ENCODE peak calls at places on chromosomes 4 and X, in ten cellular contexts. One of them, this sample, is unnamed.

GRCh38 chrX:27679281-27679680 is 89.1 kb downstream of the DCAF8L2 start:
- DNase-seq in NB4: peak
- DNase-seq in cardiac fibroblast: peak
- DNase-seq in uterus: no peak
- DNase-seq in lower lobe of right lung: no peak
- DNase-seq in fibroblast of pulmonary artery: peak
- DNase-seq in cardiac muscle cell: no peak
- DNase-seq in transverse colon: no peak
- DNase-seq in heart right ventricle: no peak
- DNase-seq in breast epithelium: no peak
- DNase-seq in this sample: no peak

GRCh38 chrX:2693123-2693438 is 2.0 kb downstream of the CD99 start:
- DNase-seq in uterus: no peak
- DNase-seq in NB4: no peak
- DNase-seq in fibroblast of pulmonary artery: no peak
- DNase-seq in transverse colon: no peak
- DNase-seq in cardiac fibroblast: no peak
- DNase-seq in lower lobe of right lung: no peak
- DNase-seq in heart right ventricle: no peak
- DNase-seq in breast epithelium: no peak
- DNase-seq in cardiac muscle cell: no peak
- DNase-seq in this sample: no peak

GRCh38 chrX:1393871-1394615 is 2.1 kb upstream of the SLC25A6 start:
- DNase-seq in NB4: no peak
- DNase-seq in fibroblast of pulmonary artery: no peak
- DNase-seq in heart right ventricle: no peak
- DNase-seq in cardiac muscle cell: no peak
- DNase-seq in cardiac fibroblast: no peak
- DNase-seq in lower lobe of right lung: peak
- DNase-seq in transverse colon: no peak
- DNase-seq in breast epithelium: no peak
- DNase-seq in uterus: no peak
- DNase-seq in this sample: no peak

GRCh38 chrX:147226801-147227200 is 412.3 kb upstream of the CXorf51A start:
- DNase-seq in lower lobe of right lung: no peak
- DNase-seq in breast epithelium: no peak
- DNase-seq in uterus: no peak
- DNase-seq in NB4: no peak
- DNase-seq in cardiac fibroblast: no peak
- DNase-seq in transverse colon: no peak
- DNase-seq in heart right ventricle: no peak
- DNase-seq in fibroblast of pulmonary artery: no peak
- DNase-seq in cardiac muscle cell: no peak
- DNase-seq in this sample: no peak

GRCh38 chr4:19386786-19387185 is 864.9 kb upstream of the SLIT2 start:
- DNase-seq in NB4: no peak
- DNase-seq in breast epithelium: no peak
- DNase-seq in cardiac muscle cell: no peak
- DNase-seq in fibroblast of pulmonary artery: no peak
- DNase-seq in uterus: no peak
- DNase-seq in lower lobe of right lung: no peak
- DNase-seq in cardiac fibroblast: peak
- DNase-seq in transverse colon: no peak
- DNase-seq in heart right ventricle: no peak
- DNase-seq in this sample: peak

GRCh38 chrX:153968754-153969124 is 2.9 kb downstream of the HCFC1 start:
- DNase-seq in cardiac fibroblast: no peak
- DNase-seq in uterus: no peak
- DNase-seq in fibroblast of pulmonary artery: no peak
- DNase-seq in lower lobe of right lung: no peak
- DNase-seq in cardiac muscle cell: peak
- DNase-seq in NB4: peak
- DNase-seq in breast epithelium: no peak
- DNase-seq in transverse colon: peak
- DNase-seq in heart right ventricle: no peak
- DNase-seq in this sample: no peak

GRCh38 chrX:123736333-123736921 is 3.6 kb upstream of the THOC2 start:
- DNase-seq in lower lobe of right lung: no peak
- DNase-seq in breast epithelium: no peak
- DNase-seq in transverse colon: no peak
- DNase-seq in uterus: no peak
- DNase-seq in cardiac muscle cell: no peak
- DNase-seq in NB4: no peak
- DNase-seq in heart right ventricle: no peak
- DNase-seq in fibroblast of pulmonary artery: no peak
- DNase-seq in cardiac fibroblast: no peak
- DNase-seq in this sample: peak

GRCh38 chr4:78642934-78643333 is 91.4 kb downstream of the ANXA3 start:
- DNase-seq in cardiac muscle cell: no peak
- DNase-seq in fibroblast of pulmonary artery: no peak
- DNase-seq in heart right ventricle: no peak
- DNase-seq in transverse colon: peak
- DNase-seq in uterus: no peak
- DNase-seq in lower lobe of right lung: no peak
- DNase-seq in breast epithelium: no peak
- DNase-seq in NB4: no peak
- DNase-seq in cardiac fibroblast: no peak
- DNase-seq in this sample: no peak

GRCh38 chrX:46582964-46583363 is 9.4 kb downstream of the CHST7 start:
- DNase-seq in fibroblast of pulmonary artery: peak
- DNase-seq in cardiac muscle cell: no peak
- DNase-seq in transverse colon: no peak
- DNase-seq in NB4: no peak
- DNase-seq in heart right ventricle: no peak
- DNase-seq in cardiac fibroblast: peak
- DNase-seq in lower lobe of right lung: no peak
- DNase-seq in breast epithelium: no peak
- DNase-seq in uterus: peak
- DNase-seq in this sample: peak

GRCh38 chrX:68920541-68920940 is 91.7 kb downstream of the EFNB1 start:
- DNase-seq in breast epithelium: no peak
- DNase-seq in cardiac fibroblast: no peak
- DNase-seq in heart right ventricle: peak
- DNase-seq in transverse colon: no peak
- DNase-seq in lower lobe of right lung: no peak
- DNase-seq in NB4: no peak
- DNase-seq in cardiac muscle cell: no peak
- DNase-seq in uterus: peak
- DNase-seq in fibroblast of pulmonary artery: peak
- DNase-seq in this sample: no peak

GRCh38 chr4:82951196-82951595 is 50.7 kb downstream of the THAP9 start:
- DNase-seq in lower lobe of right lung: no peak
- DNase-seq in heart right ventricle: no peak
- DNase-seq in NB4: no peak
- DNase-seq in transverse colon: no peak
- DNase-seq in fibroblast of pulmonary artery: no peak
- DNase-seq in breast epithelium: no peak
- DNase-seq in cardiac fibroblast: peak
- DNase-seq in cardiac muscle cell: no peak
- DNase-seq in uterus: no peak
- DNase-seq in this sample: peak

GRCh38 chrX:48957477-48957826 is at the start of gene OTUD5:
- DNase-seq in cardiac muscle cell: no peak
- DNase-seq in transverse colon: no peak
- DNase-seq in breast epithelium: no peak
- DNase-seq in heart right ventricle: peak
- DNase-seq in fibroblast of pulmonary artery: no peak
- DNase-seq in NB4: peak
- DNase-seq in uterus: no peak
- DNase-seq in cardiac fibroblast: no peak
- DNase-seq in lower lobe of right lung: peak
- DNase-seq in this sample: no peak

GRCh38 chrX:19883878-19884277 is 3.5 kb downstream of the SH3KBP1 start:
- DNase-seq in lower lobe of right lung: peak
- DNase-seq in cardiac fibroblast: no peak
- DNase-seq in uterus: no peak
- DNase-seq in heart right ventricle: no peak
- DNase-seq in NB4: no peak
- DNase-seq in fibroblast of pulmonary artery: no peak
- DNase-seq in breast epithelium: no peak
- DNase-seq in transverse colon: peak
- DNase-seq in cardiac muscle cell: no peak
- DNase-seq in this sample: no peak

GRCh38 chr4:89586864-89587263 is 250.1 kb downstream of the SNCA start:
- DNase-seq in heart right ventricle: no peak
- DNase-seq in lower lobe of right lung: no peak
- DNase-seq in uterus: no peak
- DNase-seq in cardiac muscle cell: no peak
- DNase-seq in transverse colon: no peak
- DNase-seq in cardiac fibroblast: peak
- DNase-seq in breast epithelium: no peak
- DNase-seq in NB4: peak
- DNase-seq in fibroblast of pulmonary artery: peak
- DNase-seq in this sample: peak

GRCh38 chrX:114797494-114797893 is 213.6 kb downstream of the HTR2C start:
- DNase-seq in cardiac muscle cell: no peak
- DNase-seq in NB4: no peak
- DNase-seq in uterus: no peak
- DNase-seq in lower lobe of right lung: no peak
- DNase-seq in breast epithelium: no peak
- DNase-seq in heart right ventricle: no peak
- DNase-seq in fibroblast of pulmonary artery: no peak
- DNase-seq in transverse colon: no peak
- DNase-seq in cardiac fibroblast: no peak
- DNase-seq in this sample: no peak
- TF ChIP-seq CTCF in cardiac muscle cell: no peak
- TF ChIP-seq CTCF in NB4: no peak
- TF ChIP-seq CTCF in uterus: no peak
- TF ChIP-seq CTCF in lower lobe of right lung: no peak
- TF ChIP-seq CTCF in breast epithelium: no peak
- TF ChIP-seq CTCF in heart right ventricle: no peak
- TF ChIP-seq CTCF in fibroblast of pulmonary artery: no peak
- TF ChIP-seq CTCF in transverse colon: no peak
- TF ChIP-seq CTCF in cardiac fibroblast: no peak
- TF ChIP-seq CTCF in this sample: no peak

GRCh38 chr4:151443777-151444176 is 34.8 kb downstream of the FHIP1A start:
- DNase-seq in uterus: no peak
- DNase-seq in NB4: no peak
- DNase-seq in heart right ventricle: no peak
- DNase-seq in cardiac muscle cell: no peak
- DNase-seq in breast epithelium: no peak
- DNase-seq in transverse colon: no peak
- DNase-seq in fibroblast of pulmonary artery: no peak
- DNase-seq in cardiac fibroblast: no peak
- DNase-seq in lower lobe of right lung: no peak
- DNase-seq in this sample: no peak

GRCh38 chr4:151439320-151439719 is 30.3 kb downstream of the FHIP1A start:
- DNase-seq in NB4: no peak
- DNase-seq in uterus: no peak
- DNase-seq in cardiac fibroblast: no peak
- DNase-seq in fibroblast of pulmonary artery: no peak
- DNase-seq in breast epithelium: no peak
- DNase-seq in heart right ventricle: no peak
- DNase-seq in transverse colon: no peak
- DNase-seq in cardiac muscle cell: no peak
- DNase-seq in lower lobe of right lung: no peak
- DNase-seq in this sample: no peak

GRCh38 chr4:151446208-151446607 is 37.2 kb downstream of the FHIP1A start:
- DNase-seq in fibroblast of pulmonary artery: no peak
- DNase-seq in cardiac muscle cell: no peak
- DNase-seq in NB4: no peak
- DNase-seq in heart right ventricle: no peak
- DNase-seq in transverse colon: no peak
- DNase-seq in uterus: no peak
- DNase-seq in cardiac fibroblast: no peak
- DNase-seq in breast epithelium: no peak
- DNase-seq in lower lobe of right lung: no peak
- DNase-seq in this sample: no peak

GRCh38 chr4:151442002-151442401 is 33.0 kb downstream of the FHIP1A start:
- DNase-seq in breast epithelium: no peak
- DNase-seq in lower lobe of right lung: no peak
- DNase-seq in uterus: no peak
- DNase-seq in transverse colon: no peak
- DNase-seq in heart right ventricle: no peak
- DNase-seq in fibroblast of pulmonary artery: no peak
- DNase-seq in NB4: no peak
- DNase-seq in cardiac fibroblast: no peak
- DNase-seq in cardiac muscle cell: no peak
- DNase-seq in this sample: no peak

GRCh38 chr4:151443247-151443646 is 34.3 kb downstream of the FHIP1A start:
- DNase-seq in heart right ventricle: no peak
- DNase-seq in uterus: no peak
- DNase-seq in lower lobe of right lung: no peak
- DNase-seq in cardiac muscle cell: no peak
- DNase-seq in fibroblast of pulmonary artery: no peak
- DNase-seq in cardiac fibroblast: no peak
- DNase-seq in breast epithelium: no peak
- DNase-seq in transverse colon: no peak
- DNase-seq in NB4: no peak
- DNase-seq in this sample: no peak
- H3K4me3 ChIP-seq in heart right ventricle: no peak
- H3K4me3 ChIP-seq in uterus: no peak
- H3K4me3 ChIP-seq in lower lobe of right lung: no peak
- H3K4me3 ChIP-seq in cardiac muscle cell: no peak
- H3K4me3 ChIP-seq in fibroblast of pulmonary artery: no peak
- H3K4me3 ChIP-seq in cardiac fibroblast: no peak
- H3K4me3 ChIP-seq in breast epithelium: no peak
- H3K4me3 ChIP-seq in transverse colon: no peak
- H3K4me3 ChIP-seq in NB4: no peak
- H3K4me3 ChIP-seq in this sample: no peak

DNA sequence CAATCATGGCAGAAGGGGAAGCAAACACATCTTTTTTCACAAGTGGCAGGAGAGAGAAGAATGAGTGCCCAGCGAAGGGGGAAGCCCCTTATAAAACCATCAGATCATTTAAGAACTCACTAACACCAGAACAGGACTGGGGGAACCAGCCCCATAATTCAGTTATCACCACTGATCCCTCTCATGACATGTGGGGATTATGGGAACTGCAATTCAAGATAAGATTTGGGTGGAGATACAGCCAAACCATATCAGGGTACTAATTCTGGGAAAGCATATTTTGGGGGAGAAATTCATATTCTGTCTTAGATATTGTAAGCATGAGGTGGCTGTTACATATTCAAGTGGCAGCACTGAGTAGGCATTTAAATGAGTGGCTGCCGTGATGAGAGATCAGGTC is 87.8 kb downstream of the RAPGEF2 start:
- DNase-seq in cardiac fibroblast: no peak
- DNase-seq in lower lobe of right lung: no peak
- DNase-seq in NB4: no peak
- DNase-seq in breast epithelium: no peak
- DNase-seq in uterus: no peak
- DNase-seq in cardiac muscle cell: no peak
- DNase-seq in fibroblast of pulmonary artery: no peak
- DNase-seq in transverse colon: no peak
- DNase-seq in heart right ventricle: no peak
- DNase-seq in this sample: no peak
- TF ChIP-seq CTCF in cardiac fibroblast: no peak
- TF ChIP-seq CTCF in lower lobe of right lung: no peak
- TF ChIP-seq CTCF in NB4: no peak
- TF ChIP-seq CTCF in breast epithelium: no peak
- TF ChIP-seq CTCF in uterus: no peak
- TF ChIP-seq CTCF in cardiac muscle cell: no peak
- TF ChIP-seq CTCF in fibroblast of pulmonary artery: no peak
- TF ChIP-seq CTCF in transverse colon: no peak
- TF ChIP-seq CTCF in heart right ventricle: no peak
- TF ChIP-seq CTCF in this sample: no peak

DNA sequence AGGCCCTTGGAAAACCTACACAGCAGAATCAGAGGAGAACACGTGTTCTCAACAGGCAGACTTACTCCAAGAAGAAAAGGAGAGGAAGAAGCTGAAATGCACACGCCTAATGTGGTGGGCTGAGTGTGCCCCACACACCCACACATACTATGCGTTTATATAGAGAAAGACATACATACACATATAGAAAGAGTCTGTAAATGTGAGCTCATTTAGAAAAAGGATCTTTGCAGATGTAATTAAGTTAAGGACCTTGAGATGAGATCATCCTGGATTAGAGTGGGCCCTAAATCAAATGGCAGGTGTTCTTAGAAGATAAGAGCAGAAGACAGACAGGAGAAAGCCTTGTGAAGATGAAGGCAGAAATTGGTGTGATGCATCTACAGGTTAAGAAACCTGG is 87.2 kb upstream of the KLF3 start:
- DNase-seq in heart right ventricle: no peak
- DNase-seq in cardiac fibroblast: no peak
- DNase-seq in fibroblast of pulmonary artery: no peak
- DNase-seq in breast epithelium: no peak
- DNase-seq in NB4: no peak
- DNase-seq in uterus: no peak
- DNase-seq in cardiac muscle cell: no peak
- DNase-seq in lower lobe of right lung: no peak
- DNase-seq in transverse colon: no peak
- DNase-seq in this sample: no peak
- H3K4me3 ChIP-seq in heart right ventricle: no peak
- H3K4me3 ChIP-seq in cardiac fibroblast: no peak
- H3K4me3 ChIP-seq in fibroblast of pulmonary artery: no peak
- H3K4me3 ChIP-seq in breast epithelium: no peak
- H3K4me3 ChIP-seq in NB4: no peak
- H3K4me3 ChIP-seq in uterus: no peak
- H3K4me3 ChIP-seq in cardiac muscle cell: no peak
- H3K4me3 ChIP-seq in lower lobe of right lung: no peak
- H3K4me3 ChIP-seq in transverse colon: no peak
- H3K4me3 ChIP-seq in this sample: no peak